ENCODE peak calls at places on chromosome 1, in seven cellular contexts. D is esophagus squamous epithelium, K is heart left ventricle, P is stomach, M is ovary, U is upper lobe of left lung, Z is IMR-90. Q is an unnamed sample.

GRCh38 chr1:236623371-236624166 is 19.3 kb upstream of the HEATR1 start:
- DNase-seq in D (no peak), K (no peak), P (no peak), M (no peak), U (no peak), Z (no peak), Q (no peak)

GRCh38 chr1:201561195-201561564 is 22.3 kb downstream of the NAV1 start:
- DNase-seq in D (no peak), K (no peak), P (no peak), M (no peak), U (no peak), Z (peak), Q (no peak)

GRCh38 chr1:9371391-9371935 is 78.8 kb downstream of the SPSB1 start:
- DNase-seq in D (no peak), K (peak), P (peak), M (peak), U (no peak), Z (peak), Q (no peak)

GRCh38 chr1:220019071-220019470 is 27.2 kb downstream of the EPRS1 start:
- DNase-seq in D (no peak), K (no peak), P (no peak), M (no peak), U (no peak), Z (no peak), Q (no peak)

GRCh38 chr1:111793896-111794295 is 38.2 kb downstream of the DDX20 start:
- DNase-seq in D (no peak), K (no peak), P (no peak), M (no peak), U (no peak), Z (no peak), Q (no peak)

GRCh38 chr1:50427086-50427817 is 4.0 kb upstream of the DMRTA2 start:
- DNase-seq in D (no peak), K (no peak), P (no peak), M (no peak), U (no peak), Z (no peak), Q (no peak)

GRCh38 chr1:116764466-116764896 is 10.3 kb downstream of the CD2 start:
- DNase-seq in D (no peak), K (no peak), P (no peak), M (no peak), U (no peak), Z (no peak), Q (no peak)

GRCh38 chr1:100400332-100400933 is 48.1 kb downstream of the CDC14A start:
- DNase-seq in D (peak), K (peak), P (peak), M (no peak), U (peak), Z (no peak), Q (no peak)

GRCh38 chr1:156118175-156118868 is 3.8 kb downstream of the LMNA start:
- DNase-seq in D (no peak), K (peak), P (peak), M (no peak), U (peak), Z (no peak), Q (no peak)
- TF ChIP-seq POLR2A in D (peak), K (peak), P (no peak), M (no peak), U (no peak), Z (no peak), Q (no peak)

GRCh38 chr1:27634166-27634981 is 611 bp downstream of the FGR start:
- DNase-seq in D (no peak), K (peak), P (peak), M (no peak), U (peak), Z (no peak), Q (no peak)
- TF ChIP-seq POLR2A in D (peak), K (peak), P (no peak), M (no peak), U (peak), Z (no peak), Q (no peak)

DNA sequence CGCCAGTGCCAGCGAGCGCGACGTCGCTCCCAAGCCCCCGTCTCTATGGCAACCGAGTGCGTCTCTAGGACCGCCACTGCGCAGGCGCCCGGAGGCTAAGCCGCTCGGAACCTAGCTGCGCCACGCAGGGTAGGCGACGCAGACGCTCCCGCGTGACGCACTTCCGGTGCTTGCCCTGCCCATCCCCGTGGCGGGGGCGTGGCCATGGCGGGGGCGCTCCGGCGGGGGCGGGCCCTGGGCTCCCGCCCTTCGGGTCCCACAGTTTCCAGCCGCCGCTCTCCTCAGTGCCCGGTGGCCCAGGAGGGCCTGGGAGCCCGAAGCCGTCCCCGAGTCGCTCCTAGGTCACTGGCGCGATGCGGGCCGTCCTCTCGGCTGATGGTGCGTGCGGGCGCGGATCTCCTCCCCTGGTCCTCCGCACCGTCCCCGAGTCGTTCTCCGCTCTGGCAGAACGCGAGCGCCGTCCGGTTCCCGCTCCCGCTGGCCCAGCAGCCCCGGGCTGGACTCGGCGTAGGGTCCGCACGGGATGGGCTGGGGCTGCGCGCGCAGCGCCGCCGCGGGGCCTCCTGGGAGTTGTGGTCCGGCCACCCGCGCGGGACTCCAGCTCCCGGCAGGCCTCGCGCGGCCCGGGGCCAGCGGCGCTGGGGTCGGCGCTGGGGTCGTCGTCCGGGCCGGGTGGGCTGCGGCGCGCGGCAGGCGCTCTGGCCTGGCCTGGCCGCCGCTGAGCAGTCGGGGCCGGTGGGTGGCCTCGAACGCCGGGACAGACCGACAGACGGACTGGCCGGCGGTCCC is at the start of gene MIB2:
- DNase-seq in D (peak), K (peak), P (peak), M (peak), U (peak), Z (peak), Q (peak)
- TF ChIP-seq POLR2A in D (peak), K (peak), P (no peak), M (peak), U (peak), Z (peak), Q (peak)

DNA sequence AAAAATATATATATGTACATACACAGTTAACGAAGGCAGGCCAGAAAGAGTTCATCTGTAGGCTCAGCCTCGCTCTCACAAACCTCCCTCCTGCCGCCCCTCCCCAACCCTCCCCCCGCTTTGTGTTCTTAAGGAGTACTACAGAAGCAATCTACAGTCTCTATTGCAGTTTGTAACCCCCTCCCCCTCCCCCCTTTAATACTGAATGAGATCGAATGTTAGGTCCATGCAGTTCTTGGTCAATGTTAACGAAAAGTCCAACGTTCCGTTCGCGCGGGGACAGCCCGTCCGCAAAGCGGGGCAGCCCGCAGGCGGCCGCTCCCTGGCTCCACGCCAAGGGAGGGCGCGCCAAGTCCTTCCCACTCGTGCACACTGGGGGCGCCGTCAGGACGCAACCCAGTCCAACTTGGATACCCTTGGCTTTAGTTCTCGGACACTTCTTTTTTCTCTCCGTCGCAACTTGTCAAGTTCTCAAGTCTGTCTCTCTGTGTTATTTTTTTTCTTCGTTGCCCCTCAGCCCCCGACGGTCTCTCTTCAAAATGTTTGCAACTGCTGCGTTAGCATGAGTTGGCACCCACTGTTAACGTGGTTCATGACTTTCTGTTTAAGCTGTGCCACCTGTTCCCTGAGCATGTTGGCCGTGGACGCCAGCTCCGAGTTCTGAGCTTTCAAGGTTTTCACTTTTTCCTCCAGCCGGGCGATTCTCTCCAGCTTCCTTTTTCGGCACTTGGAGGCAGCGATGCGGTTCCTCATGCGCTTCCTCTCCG is 2.1 kb downstream of the JUN start:
- DNase-seq in D (no peak), K (peak), P (peak), M (peak), U (peak), Z (peak), Q (no peak)
- TF ChIP-seq POLR2A in D (peak), K (peak), P (no peak), M (no peak), U (peak), Z (peak), Q (no peak)

DNA sequence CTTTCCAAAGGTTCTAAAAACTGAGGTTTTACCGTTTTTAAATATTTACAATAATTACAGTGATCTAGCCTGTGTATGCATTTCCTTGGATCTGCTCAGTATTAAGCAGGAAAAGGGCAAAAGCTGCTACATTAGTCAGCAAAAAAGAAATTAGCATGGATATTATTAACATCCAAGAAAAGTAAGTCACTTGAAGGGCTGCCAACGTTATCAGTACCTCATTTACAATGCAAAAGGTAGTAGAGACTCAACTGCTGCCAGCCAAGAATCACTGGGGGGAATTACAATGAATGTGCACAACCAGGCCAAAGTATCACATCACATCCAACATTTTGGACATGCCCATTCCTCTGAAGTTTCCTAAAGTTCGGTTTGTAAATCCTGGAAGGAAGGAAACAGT is 1.9 kb downstream of the CNN3 start:
- DNase-seq in D (no peak), K (peak), P (no peak), M (no peak), U (no peak), Z (peak), Q (no peak)
- TF ChIP-seq POLR2A in D (no peak), K (no peak), P (no peak), M (no peak), U (no peak), Z (no peak), Q (no peak)

GRCh38 chr1:154407866-154408777 is 3.0 kb downstream of the IL6R start:
- DNase-seq in D (no peak), K (no peak), P (no peak), M (peak), U (no peak), Z (peak), Q (no peak)
- TF ChIP-seq POLR2A in D (no peak), K (no peak), P (no peak), M (no peak), U (no peak), Z (no peak), Q (no peak)

GRCh38 chr1:226002667-226003501 is 3.7 kb upstream of the SDE2 start:
- DNase-seq in D (no peak), K (peak), P (peak), M (no peak), U (peak), Z (peak), Q (peak)
- TF ChIP-seq POLR2A in D (no peak), K (no peak), P (no peak), M (no peak), U (peak), Z (no peak), Q (no peak)

GRCh38 chr1:17615959-17616358 is 76.5 kb downstream of the ARHGEF10L start:
- DNase-seq in D (no peak), K (no peak), P (no peak), M (no peak), U (no peak), Z (no peak), Q (no peak)

GRCh38 chr1:17616731-17617279 is 77.3 kb downstream of the ARHGEF10L start:
- DNase-seq in D (no peak), K (no peak), P (no peak), M (no peak), U (no peak), Z (no peak), Q (no peak)

GRCh38 chr1:17612831-17613230 is 73.3 kb downstream of the ARHGEF10L start:
- DNase-seq in D (no peak), K (no peak), P (no peak), M (no peak), U (no peak), Z (no peak), Q (no peak)

GRCh38 chr1:17617787-17618557 is 78.5 kb downstream of the ARHGEF10L start:
- DNase-seq in D (no peak), K (peak), P (no peak), M (no peak), U (no peak), Z (peak), Q (no peak)

GRCh38 chr1:17615157-17615556 is 75.7 kb downstream of the ARHGEF10L start:
- DNase-seq in D (no peak), K (peak), P (no peak), M (no peak), U (no peak), Z (no peak), Q (no peak)
- TF ChIP-seq POLR2A in D (no peak), K (no peak), P (no peak), M (no peak), U (no peak), Z (no peak), Q (no peak)

GRCh38 chr1:228374711-228375577 is 31.7 kb downstream of the TRIM11 start:
- DNase-seq in D (no peak), K (peak), P (peak), M (peak), U (no peak), Z (peak), Q (no peak)

GRCh38 chr1:228373004-228373680 is 33.5 kb downstream of the TRIM11 start:
- DNase-seq in D (no peak), K (no peak), P (no peak), M (peak), U (no peak), Z (no peak), Q (no peak)

GRCh38 chr1:228372183-228373003 is 34.2 kb downstream of the TRIM11 start:
- DNase-seq in D (no peak), K (peak), P (no peak), M (peak), U (peak), Z (no peak), Q (no peak)

GRCh38 chr1:228375578-228376261 is 30.9 kb downstream of the TRIM11 start:
- DNase-seq in D (no peak), K (no peak), P (no peak), M (peak), U (no peak), Z (no peak), Q (no peak)

GRCh38 chr1:228373681-228374571 is 32.7 kb downstream of the TRIM11 start:
- DNase-seq in D (no peak), K (peak), P (no peak), M (peak), U (no peak), Z (no peak), Q (no peak)
- TF ChIP-seq POLR2A in D (no peak), K (no peak), P (no peak), M (no peak), U (no peak), Z (no peak), Q (no peak)

GRCh38 chr1:149849246-149849946 is 50.0 kb upstream of the BOLA1 start:
- DNase-seq in D (no peak), K (no peak), P (no peak), M (no peak), U (no peak), Z (no peak), Q (no peak)
- TF ChIP-seq POLR2A in D (no peak), K (no peak), P (no peak), M (no peak), U (no peak), Z (no peak), Q (no peak)